ENCODE peak calls at places on chromosomes 13 and 19, in ten cellular contexts. H is T1000; O is osteoblast; Y is pancreas; I is NK-92 treated with Interleukin-12 subunit alpha and Interleukin-12 subunit beta, amount 100 ng/mL, for 24 hours; Q is heart right ventricle; F is activated T-helper 1 cell treated with Interleukin-2 at 50 U/mL for 16 hours; L is EH; S is endothelial cell; X is uterus. T is an unnamed sample.

GRCh38 chr19:27742041-27742440 is 1470.9 kb downstream of the UQCRFS1 start:
- DNase-seq in Q (no peak), L (no peak), H (no peak), I (no peak), Y (no peak), O (no peak), S (no peak), X (no peak), F (no peak), T (no peak)

GRCh38 chr13:66657165-66657895 is 572.8 kb downstream of the PCDH9 start:
- DNase-seq in S (no peak), Q (peak; percentile 38), O (no peak), F (no peak), I (no peak), Y (peak; percentile 53), X (peak; percentile 37), H (peak; percentile 60), L (peak; percentile 93), T (peak; percentile 11)

GRCh38 chr19:5615756-5616327 is 6.7 kb downstream of the SAFB2 start:
- DNase-seq in H (no peak), Q (no peak), L (peak; percentile 62), Y (no peak), S (no peak), O (peak; percentile 94), I (no peak), F (no peak), X (no peak), T (no peak)

GRCh38 chr13:30457306-30457891 is 8.3 kb downstream of the HMGB1 start:
- DNase-seq in X (no peak), H (no peak), Y (no peak), F (no peak), O (no peak), Q (no peak), I (no peak), S (no peak), L (no peak), T (no peak)

GRCh38 chr13:66212511-66212910 is 1017.6 kb downstream of the PCDH9 start:
- DNase-seq in O (no peak), H (no peak), Y (no peak), Q (no peak), S (no peak), I (no peak), X (no peak), L (no peak), F (no peak), T (no peak)

GRCh38 chr19:2856457-2857055 is 10.6 kb upstream of the ZNF556 start:
- DNase-seq in I (no peak), L (no peak), O (no peak), F (no peak), Y (no peak), H (no peak), Q (no peak), S (no peak), X (no peak), T (no peak)

GRCh38 chr13:39765801-39766463 is 110.5 kb downstream of the COG6 start:
- DNase-seq in L (peak; percentile 52), S (peak; percentile 20), I (no peak), X (peak; percentile 51), Y (peak; percentile 28), H (no peak), O (peak; percentile 23), Q (peak; percentile 26), F (no peak), T (peak; percentile 42)

GRCh38 chr19:30083125-30083681 is 141.2 kb downstream of the URI1 start:
- DNase-seq in Y (no peak), Q (no peak), H (no peak), F (no peak), X (no peak), O (peak; percentile 49), I (no peak), S (no peak), L (no peak), T (no peak)

GRCh38 chr13:23848639-23849282 is 40.4 kb downstream of the MIPEP start:
- DNase-seq in S (no peak), Y (no peak), F (no peak), O (no peak), H (no peak), X (no peak), Q (no peak), I (no peak), L (no peak), T (no peak)

T was measured in iPS-NIHi11.